ENCODE peak calls at places on chromosomes 1 and 21, in six cellular contexts. Z is body of pancreas; J is Peyer's patch; X is suprapubic skin; T is CD4-positive, alpha-beta memory T cell; S is aorta. F is an unnamed sample.

GRCh38 chr21:17050646-17051045 is 462.2 kb upstream of the CXADR start:
- DNase-seq in Z (no peak), J (no peak), X (no peak), T (no peak), S (no peak), F (no peak)

GRCh38 chr1:2399890-2400575 is 8.4 kb downstream of the RER1 start:
- DNase-seq in Z (no peak), J (no peak), X (no peak), T (no peak), S (no peak), F (no peak)

GRCh38 chr1:10644307-10645128 is 151.9 kb downstream of the CASZ1 start:
- DNase-seq in Z (no peak), J (no peak), X (no peak), T (peak; percentile 33), S (no peak), F (no peak)

GRCh38 chr1:167538657-167539056 is 14.9 kb downstream of the CREG1 start:
- DNase-seq in Z (no peak), J (no peak), X (no peak), T (no peak), S (no peak), F (no peak)

GRCh38 chr1:186865861-186866260 is 37.1 kb downstream of the PLA2G4A start:
- DNase-seq in Z (no peak), J (no peak), X (no peak), T (no peak), S (no peak), F (no peak)

GRCh38 chr1:63729227-63729620 is 44.6 kb upstream of the ROR1 start:
- DNase-seq in Z (no peak), J (no peak), X (no peak), T (no peak), S (no peak), F (no peak)

GRCh38 chr1:230792691-230793462 is 45.7 kb downstream of the CAPN9 start:
- DNase-seq in Z (no peak), J (no peak), X (no peak), T (no peak), S (no peak), F (no peak)

GRCh38 chr1:15848143-15848928 is 829 bp downstream of the SPEN start:
- DNase-seq in Z (peak; percentile 55), J (peak; percentile 72), X (peak; percentile 72), T (peak; percentile 59), S (peak; percentile 85), F (peak; percentile 80)

GRCh38 chr1:46020005-46020404 is 112.4 kb downstream of the PIK3R3 start:
- DNase-seq in Z (no peak), J (no peak), X (no peak), T (no peak), S (no peak), F (peak; percentile 8)

GRCh38 chr1:58824753-58825389 is 41.0 kb upstream of the JUN start:
- DNase-seq in Z (peak; percentile 74), J (peak; percentile 80), X (no peak), T (no peak), S (no peak), F (peak; percentile 81)

GRCh38 chr21:21788591-21788990 is 790.4 kb downstream of the NCAM2 start:
- DNase-seq in Z (no peak), J (no peak), X (no peak), T (no peak), S (no peak), F (no peak)

GRCh38 chr21:44737706-44738354 is 26.5 kb upstream of the TSPEAR start:
- DNase-seq in Z (no peak), J (no peak), X (no peak), T (no peak), S (peak; percentile 20), F (no peak)

GRCh38 chr1:218521414-218522169 is 176.5 kb downstream of the TGFB2 start:
- DNase-seq in Z (peak; percentile 39), J (peak; percentile 63), X (no peak), T (no peak), S (no peak), F (no peak)

DNA sequence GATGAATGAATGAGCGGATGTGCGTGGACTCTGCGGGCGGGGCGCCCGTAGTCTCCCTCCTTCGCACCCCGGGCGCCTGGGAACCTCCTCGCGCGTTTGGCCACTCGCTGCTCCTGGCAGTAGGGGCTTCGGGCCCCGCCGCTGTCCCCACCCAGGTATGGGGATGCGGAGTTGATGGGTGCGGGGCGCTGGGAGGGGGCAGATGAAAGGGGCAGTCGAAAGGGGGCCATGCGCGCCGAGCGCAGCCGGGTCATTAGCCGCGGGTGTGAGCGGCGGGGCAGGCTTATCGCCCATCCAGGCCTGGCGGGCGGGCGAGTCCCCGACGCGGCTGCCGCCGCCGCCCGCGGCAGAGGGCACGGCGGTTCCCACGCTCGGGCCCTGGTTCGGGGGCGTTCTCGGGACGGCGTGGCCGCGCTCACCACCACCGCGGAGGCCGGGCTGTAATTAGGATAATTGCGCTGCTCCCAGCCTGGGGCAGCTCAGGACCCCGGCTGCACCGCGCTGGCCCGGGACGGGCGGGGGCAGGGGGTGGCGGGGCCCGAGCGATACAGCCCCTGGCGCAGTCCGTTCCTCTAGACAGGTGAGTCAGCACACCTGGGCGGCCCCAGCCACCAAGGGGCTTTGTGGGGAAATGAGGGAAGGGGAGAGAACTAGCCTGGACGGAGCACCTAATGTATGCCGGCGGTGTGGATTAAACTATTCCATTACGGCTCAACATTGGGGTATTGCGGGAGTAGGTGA is 22.1 kb upstream of the CITED4 start:
- DNase-seq in Z (no peak), J (no peak), X (no peak), T (no peak), S (no peak), F (no peak)
- H3K27ac ChIP-seq in Z (no peak overlapping the region), J (no peak overlapping the region), X (no peak overlapping the region), T (no peak overlapping the region), S (no peak overlapping the region), F (no peak overlapping the region)

DNA sequence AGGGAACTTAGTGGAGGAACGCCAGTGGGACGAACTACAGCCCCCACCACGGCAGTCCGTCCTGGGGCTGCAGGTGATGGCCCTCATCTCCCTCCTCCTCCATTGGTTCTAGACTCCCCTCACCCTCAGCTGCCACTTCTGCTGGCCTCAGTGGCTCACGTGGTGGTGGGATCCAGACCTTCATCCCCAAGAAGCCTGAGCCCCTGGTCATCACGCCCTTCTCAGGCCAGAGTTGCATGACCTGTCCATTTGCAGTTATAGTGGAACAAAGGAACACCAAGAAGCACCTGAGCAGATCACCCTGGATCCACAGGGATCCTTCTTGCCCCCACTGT is 13.0 kb upstream of the FAM110D start:
- DNase-seq in Z (no peak), J (no peak), X (no peak), T (no peak), S (no peak), F (no peak)
- H3K4me1 ChIP-seq in Z (peaks cover 6% of the 10 kb centered on the region), J (no peaks in the 10 kb centered on the region), X (peaks cover 5% of the 10 kb centered on the region), T (peaks cover 8% of the 10 kb centered on the region), S (no peaks in the 10 kb centered on the region), F (peaks cover 7% of the 10 kb centered on the region)

DNA sequence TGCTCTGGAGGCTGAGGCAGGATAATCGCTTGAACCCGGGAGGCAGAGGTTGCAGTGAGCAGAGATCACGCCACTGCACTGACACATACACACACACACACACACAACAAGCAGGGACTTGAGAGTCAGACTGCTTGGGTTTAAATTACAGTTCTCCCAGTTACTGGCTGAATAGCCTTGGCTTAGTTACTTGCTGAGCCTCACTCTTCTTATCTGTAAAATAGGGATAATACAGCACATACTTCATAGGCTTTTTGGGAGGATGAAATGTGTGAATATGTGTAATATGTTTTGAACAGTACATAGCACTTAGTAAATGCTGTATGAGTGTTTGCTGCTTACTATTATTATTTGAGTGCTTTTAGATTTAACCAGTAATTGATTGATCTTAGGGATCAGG is 23.8 kb downstream of the CDC42 start:
- DNase-seq in Z (no peak), J (no peak), X (no peak), T (no peak), S (no peak), F (no peak)
- H3K27ac ChIP-seq in Z (peak overlapping the region; percentile 15), J (no peak overlapping the region), X (no peak overlapping the region), T (no peak overlapping the region), S (no peak overlapping the region), F (no peak overlapping the region)

GRCh38 chr1:198647055-198647454 is 8.2 kb downstream of the PTPRC start:
- DNase-seq in Z (no peak), J (no peak), X (no peak), T (no peak), S (no peak), F (no peak)
- H3K4me1 ChIP-seq in Z (no peaks in the 10 kb centered on the region), J (no peaks in the 10 kb centered on the region), X (no peaks in the 10 kb centered on the region), T (peaks cover 87% of the 10 kb centered on the region), S (no peaks in the 10 kb centered on the region), F (peaks cover 2% of the 10 kb centered on the region)